ENCODE peak calls at places on chromosomes 5 and 9, in ten cellular contexts. One of them, this sample, is unnamed.

GRCh38 chr9:83304686-83305085 is 233.5 kb downstream of the FRMD3 start:
- DNase-seq in KBM-7: no peak
- DNase-seq in AG04450: no peak
- DNase-seq in endothelial cell of umbilical vein: peak
- DNase-seq in stimulated activated naive B cell treated with anti-CD40 and anti-IgM and Interleukin-4, amounts not matched to agents 10 μg/mL and 1 μg/mL and 100 μg/mL, for 72 hours: no peak
- DNase-seq in natural killer cell treated with Interleukin-12 subunit alpha and Interleukin-12 subunit beta and Interleukin-15 and Interleukin-18, amount 100 ng/mL, for 72 hours: no peak
- DNase-seq in NCI-H187: no peak
- DNase-seq in A549: no peak
- DNase-seq in T-helper 2 cell: no peak
- DNase-seq in hepatic stellate cell: peak
- DNase-seq in this sample: no peak

GRCh38 chr5:66248874-66249273 is 104.8 kb downstream of the SREK1 start:
- DNase-seq in natural killer cell treated with Interleukin-12 subunit alpha and Interleukin-12 subunit beta and Interleukin-15 and Interleukin-18, amount 100 ng/mL, for 72 hours: no peak
- DNase-seq in AG04450: no peak
- DNase-seq in endothelial cell of umbilical vein: no peak
- DNase-seq in KBM-7: no peak
- DNase-seq in hepatic stellate cell: no peak
- DNase-seq in A549: no peak
- DNase-seq in T-helper 2 cell: no peak
- DNase-seq in stimulated activated naive B cell treated with anti-CD40 and anti-IgM and Interleukin-4, amounts not matched to agents 10 μg/mL and 1 μg/mL and 100 μg/mL, for 72 hours: no peak
- DNase-seq in NCI-H187: no peak
- DNase-seq in this sample: no peak

GRCh38 chr5:16894236-16895057 is 41.6 kb downstream of the MYO10 start:
- DNase-seq in AG04450: peak
- DNase-seq in hepatic stellate cell: no peak
- DNase-seq in endothelial cell of umbilical vein: peak
- DNase-seq in natural killer cell treated with Interleukin-12 subunit alpha and Interleukin-12 subunit beta and Interleukin-15 and Interleukin-18, amount 100 ng/mL, for 72 hours: no peak
- DNase-seq in stimulated activated naive B cell treated with anti-CD40 and anti-IgM and Interleukin-4, amounts not matched to agents 10 μg/mL and 1 μg/mL and 100 μg/mL, for 72 hours: no peak
- DNase-seq in T-helper 2 cell: no peak
- DNase-seq in NCI-H187: peak
- DNase-seq in A549: peak
- DNase-seq in KBM-7: no peak
- DNase-seq in this sample: no peak

GRCh38 chr5:74433255-74434123 is 207.0 kb downstream of the ENC1 start:
- DNase-seq in natural killer cell treated with Interleukin-12 subunit alpha and Interleukin-12 subunit beta and Interleukin-15 and Interleukin-18, amount 100 ng/mL, for 72 hours: no peak
- DNase-seq in NCI-H187: no peak
- DNase-seq in stimulated activated naive B cell treated with anti-CD40 and anti-IgM and Interleukin-4, amounts not matched to agents 10 μg/mL and 1 μg/mL and 100 μg/mL, for 72 hours: no peak
- DNase-seq in AG04450: no peak
- DNase-seq in hepatic stellate cell: peak
- DNase-seq in A549: no peak
- DNase-seq in T-helper 2 cell: no peak
- DNase-seq in KBM-7: peak
- DNase-seq in endothelial cell of umbilical vein: peak
- DNase-seq in this sample: no peak

GRCh38 chr5:57495285-57495684 is 12.7 kb upstream of the ACTBL2 start:
- DNase-seq in NCI-H187: no peak
- DNase-seq in stimulated activated naive B cell treated with anti-CD40 and anti-IgM and Interleukin-4, amounts not matched to agents 10 μg/mL and 1 μg/mL and 100 μg/mL, for 72 hours: no peak
- DNase-seq in A549: no peak
- DNase-seq in endothelial cell of umbilical vein: peak
- DNase-seq in natural killer cell treated with Interleukin-12 subunit alpha and Interleukin-12 subunit beta and Interleukin-15 and Interleukin-18, amount 100 ng/mL, for 72 hours: no peak
- DNase-seq in hepatic stellate cell: no peak
- DNase-seq in AG04450: no peak
- DNase-seq in T-helper 2 cell: no peak
- DNase-seq in KBM-7: peak
- DNase-seq in this sample: peak

GRCh38 chr5:120446896-120447295 is 17.2 kb upstream of the PRR16 start:
- DNase-seq in KBM-7: no peak
- DNase-seq in NCI-H187: no peak
- DNase-seq in AG04450: no peak
- DNase-seq in stimulated activated naive B cell treated with anti-CD40 and anti-IgM and Interleukin-4, amounts not matched to agents 10 μg/mL and 1 μg/mL and 100 μg/mL, for 72 hours: no peak
- DNase-seq in hepatic stellate cell: no peak
- DNase-seq in endothelial cell of umbilical vein: peak
- DNase-seq in natural killer cell treated with Interleukin-12 subunit alpha and Interleukin-12 subunit beta and Interleukin-15 and Interleukin-18, amount 100 ng/mL, for 72 hours: no peak
- DNase-seq in T-helper 2 cell: no peak
- DNase-seq in A549: no peak
- DNase-seq in this sample: no peak

GRCh38 chr9:98978231-98978681 is 34.5 kb downstream of the COL15A1 start:
- DNase-seq in natural killer cell treated with Interleukin-12 subunit alpha and Interleukin-12 subunit beta and Interleukin-15 and Interleukin-18, amount 100 ng/mL, for 72 hours: no peak
- DNase-seq in NCI-H187: no peak
- DNase-seq in endothelial cell of umbilical vein: no peak
- DNase-seq in A549: no peak
- DNase-seq in AG04450: no peak
- DNase-seq in stimulated activated naive B cell treated with anti-CD40 and anti-IgM and Interleukin-4, amounts not matched to agents 10 μg/mL and 1 μg/mL and 100 μg/mL, for 72 hours: no peak
- DNase-seq in hepatic stellate cell: no peak
- DNase-seq in KBM-7: no peak
- DNase-seq in T-helper 2 cell: no peak
- DNase-seq in this sample: no peak

GRCh38 chr5:125148706-125149105 is 402.3 kb upstream of the ZNF608 start:
- DNase-seq in AG04450: no peak
- DNase-seq in KBM-7: no peak
- DNase-seq in endothelial cell of umbilical vein: no peak
- DNase-seq in hepatic stellate cell: no peak
- DNase-seq in natural killer cell treated with Interleukin-12 subunit alpha and Interleukin-12 subunit beta and Interleukin-15 and Interleukin-18, amount 100 ng/mL, for 72 hours: no peak
- DNase-seq in A549: no peak
- DNase-seq in T-helper 2 cell: no peak
- DNase-seq in NCI-H187: no peak
- DNase-seq in stimulated activated naive B cell treated with anti-CD40 and anti-IgM and Interleukin-4, amounts not matched to agents 10 μg/mL and 1 μg/mL and 100 μg/mL, for 72 hours: no peak
- DNase-seq in this sample: no peak

GRCh38 chr5:146203872-146204192 is 427 bp downstream of the RBM27 start:
- DNase-seq in T-helper 2 cell: no peak
- DNase-seq in A549: no peak
- DNase-seq in AG04450: no peak
- DNase-seq in stimulated activated naive B cell treated with anti-CD40 and anti-IgM and Interleukin-4, amounts not matched to agents 10 μg/mL and 1 μg/mL and 100 μg/mL, for 72 hours: no peak
- DNase-seq in KBM-7: no peak
- DNase-seq in natural killer cell treated with Interleukin-12 subunit alpha and Interleukin-12 subunit beta and Interleukin-15 and Interleukin-18, amount 100 ng/mL, for 72 hours: no peak
- DNase-seq in NCI-H187: no peak
- DNase-seq in endothelial cell of umbilical vein: no peak
- DNase-seq in hepatic stellate cell: no peak
- DNase-seq in this sample: no peak

GRCh38 chr5:13250450-13251291 is 693.8 kb downstream of the DNAH5 start:
- DNase-seq in natural killer cell treated with Interleukin-12 subunit alpha and Interleukin-12 subunit beta and Interleukin-15 and Interleukin-18, amount 100 ng/mL, for 72 hours: no peak
- DNase-seq in AG04450: no peak
- DNase-seq in NCI-H187: no peak
- DNase-seq in stimulated activated naive B cell treated with anti-CD40 and anti-IgM and Interleukin-4, amounts not matched to agents 10 μg/mL and 1 μg/mL and 100 μg/mL, for 72 hours: no peak
- DNase-seq in T-helper 2 cell: no peak
- DNase-seq in A549: peak
- DNase-seq in hepatic stellate cell: peak
- DNase-seq in KBM-7: peak
- DNase-seq in endothelial cell of umbilical vein: peak
- DNase-seq in this sample: no peak

GRCh38 chr9:12759767-12760166 is 15.1 kb upstream of the LURAP1L start:
- DNase-seq in hepatic stellate cell: peak
- DNase-seq in NCI-H187: no peak
- DNase-seq in AG04450: no peak
- DNase-seq in endothelial cell of umbilical vein: no peak
- DNase-seq in KBM-7: no peak
- DNase-seq in natural killer cell treated with Interleukin-12 subunit alpha and Interleukin-12 subunit beta and Interleukin-15 and Interleukin-18, amount 100 ng/mL, for 72 hours: no peak
- DNase-seq in T-helper 2 cell: no peak
- DNase-seq in A549: no peak
- DNase-seq in stimulated activated naive B cell treated with anti-CD40 and anti-IgM and Interleukin-4, amounts not matched to agents 10 μg/mL and 1 μg/mL and 100 μg/mL, for 72 hours: no peak
- DNase-seq in this sample: no peak

GRCh38 chr5:140737486-140737885 is 37.2 kb downstream of the ZMAT2 start:
- DNase-seq in KBM-7: no peak
- DNase-seq in NCI-H187: no peak
- DNase-seq in natural killer cell treated with Interleukin-12 subunit alpha and Interleukin-12 subunit beta and Interleukin-15 and Interleukin-18, amount 100 ng/mL, for 72 hours: no peak
- DNase-seq in AG04450: no peak
- DNase-seq in hepatic stellate cell: no peak
- DNase-seq in T-helper 2 cell: no peak
- DNase-seq in A549: no peak
- DNase-seq in endothelial cell of umbilical vein: no peak
- DNase-seq in stimulated activated naive B cell treated with anti-CD40 and anti-IgM and Interleukin-4, amounts not matched to agents 10 μg/mL and 1 μg/mL and 100 μg/mL, for 72 hours: no peak
- DNase-seq in this sample: no peak

GRCh38 chr9:4237748-4238511 is 61.9 kb downstream of the GLIS3 start:
- DNase-seq in T-helper 2 cell: no peak
- DNase-seq in AG04450: no peak
- DNase-seq in NCI-H187: no peak
- DNase-seq in stimulated activated naive B cell treated with anti-CD40 and anti-IgM and Interleukin-4, amounts not matched to agents 10 μg/mL and 1 μg/mL and 100 μg/mL, for 72 hours: no peak
- DNase-seq in natural killer cell treated with Interleukin-12 subunit alpha and Interleukin-12 subunit beta and Interleukin-15 and Interleukin-18, amount 100 ng/mL, for 72 hours: no peak
- DNase-seq in KBM-7: no peak
- DNase-seq in hepatic stellate cell: no peak
- DNase-seq in A549: no peak
- DNase-seq in endothelial cell of umbilical vein: no peak
- DNase-seq in this sample: no peak

GRCh38 chr5:20300110-20300509 is 312.1 kb upstream of the CDH18 start:
- DNase-seq in T-helper 2 cell: no peak
- DNase-seq in NCI-H187: no peak
- DNase-seq in KBM-7: no peak
- DNase-seq in endothelial cell of umbilical vein: no peak
- DNase-seq in hepatic stellate cell: no peak
- DNase-seq in A549: no peak
- DNase-seq in AG04450: no peak
- DNase-seq in natural killer cell treated with Interleukin-12 subunit alpha and Interleukin-12 subunit beta and Interleukin-15 and Interleukin-18, amount 100 ng/mL, for 72 hours: no peak
- DNase-seq in stimulated activated naive B cell treated with anti-CD40 and anti-IgM and Interleukin-4, amounts not matched to agents 10 μg/mL and 1 μg/mL and 100 μg/mL, for 72 hours: no peak
- DNase-seq in this sample: no peak

GRCh38 chr9:114324492-114324891 is 1.6 kb downstream of the ORM1 start:
- DNase-seq in A549: no peak
- DNase-seq in natural killer cell treated with Interleukin-12 subunit alpha and Interleukin-12 subunit beta and Interleukin-15 and Interleukin-18, amount 100 ng/mL, for 72 hours: no peak
- DNase-seq in endothelial cell of umbilical vein: no peak
- DNase-seq in NCI-H187: no peak
- DNase-seq in hepatic stellate cell: no peak
- DNase-seq in stimulated activated naive B cell treated with anti-CD40 and anti-IgM and Interleukin-4, amounts not matched to agents 10 μg/mL and 1 μg/mL and 100 μg/mL, for 72 hours: no peak
- DNase-seq in KBM-7: no peak
- DNase-seq in AG04450: no peak
- DNase-seq in T-helper 2 cell: no peak
- DNase-seq in this sample: no peak